ENCODE peak calls at places on chromosomes 5 and 9, in eight cellular contexts. I is transverse colon, T is fibroblast of mammary gland, H is endothelial cell, P is OCI-LY7, D is cardiac muscle cell, Y is activated B cell treated with CpG ODN at 0.5 μM for 24 hours, Z is cardiac fibroblast. M is an unnamed sample.

GRCh38 chr5:132677191-132677590 is 3.4 kb downstream of the IL4 start:
- DNase-seq in Y (no peak), Z (peak), I (peak), H (peak), D (peak), T (peak), P (no peak), M (peak)

GRCh38 chr5:91162534-91163381 is 220.4 kb downstream of the ARRDC3 start:
- DNase-seq in P (no peak), I (peak), D (peak), H (peak), Z (peak), T (peak), Y (no peak), M (no peak)

GRCh38 chr9:120900821-120901220 is 23.8 kb upstream of the PHF19 start:
- DNase-seq in H (no peak), T (no peak), Y (no peak), I (no peak), Z (no peak), D (no peak), P (no peak), M (no peak)

GRCh38 chr9:9645006-9645405 is 967.8 kb downstream of the PTPRD start:
- DNase-seq in Z (no peak), Y (no peak), P (no peak), D (no peak), I (no peak), H (no peak), T (no peak), M (no peak)

GRCh38 chr5:110945874-110946436 is 125.6 kb upstream of the TSLP start:
- DNase-seq in I (no peak), Y (no peak), P (no peak), T (no peak), Z (no peak), H (no peak), D (no peak), M (no peak)

GRCh38 chr5:96090205-96090604 is 128.6 kb upstream of the ELL2 start:
- DNase-seq in T (no peak), Y (no peak), D (no peak), P (no peak), I (no peak), Z (no peak), H (no peak), M (no peak)

GRCh38 chr5:144638802-144639201 is 468.1 kb downstream of the KCTD16 start:
- DNase-seq in Z (no peak), T (no peak), P (no peak), Y (no peak), I (no peak), D (no peak), H (no peak), M (no peak)

GRCh38 chr9:111700776-111701175 is 39.4 kb downstream of the GNG10 start:
- DNase-seq in Z (peak), D (no peak), Y (no peak), T (no peak), H (no peak), I (peak), P (no peak), M (no peak)

GRCh38 chr5:150544606-150545219 is 36.8 kb downstream of the NDST1 start:
- DNase-seq in Z (peak), D (peak), P (peak), T (peak), H (peak), I (peak), Y (peak), M (no peak)

GRCh38 chr9:76181020-76181641 is 213.1 kb downstream of the RFK start:
- DNase-seq in P (no peak), Y (no peak), T (peak), H (no peak), D (peak), Z (peak), I (no peak), M (no peak)

GRCh38 chr5:140633081-140633471 is at the start of gene CD14:
- DNase-seq in P (no peak), D (peak), H (no peak), I (peak), T (peak), Z (peak), Y (no peak), M (no peak)

GRCh38 chr5:2482778-2483177 is 268.7 kb downstream of the IRX2 start:
- DNase-seq in P (no peak), D (no peak), H (no peak), I (no peak), T (no peak), Z (no peak), Y (no peak), M (no peak)

DNA sequence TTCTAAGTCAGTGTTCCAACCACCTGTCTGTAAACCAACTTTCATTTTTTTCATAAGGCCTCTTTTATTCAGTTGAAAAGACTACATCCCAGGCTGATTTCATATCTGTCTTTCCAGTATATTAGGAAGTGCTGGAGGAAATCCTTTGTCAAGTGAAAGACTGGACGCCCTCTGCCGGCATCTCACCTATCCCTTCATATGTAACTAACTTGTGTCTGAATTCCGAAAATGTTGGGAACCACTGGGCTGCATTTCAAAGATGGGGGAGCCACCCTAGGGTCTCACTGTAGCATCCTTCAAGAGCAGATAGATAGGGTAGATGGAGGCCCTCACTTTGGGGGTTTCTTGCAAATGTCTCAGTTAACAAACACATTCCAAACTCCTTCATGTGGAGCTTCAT is 569.8 kb downstream of the CTNND2 start:
- DNase-seq in P (no peak), Y (no peak), H (no peak), I (no peak), Z (no peak), D (no peak), T (no peak), M (no peak)
- TF ChIP-seq CTCF in P (no peak), Y (no peak), H (no peak), I (no peak), Z (no peak), D (no peak), T (no peak), M (no peak)

DNA sequence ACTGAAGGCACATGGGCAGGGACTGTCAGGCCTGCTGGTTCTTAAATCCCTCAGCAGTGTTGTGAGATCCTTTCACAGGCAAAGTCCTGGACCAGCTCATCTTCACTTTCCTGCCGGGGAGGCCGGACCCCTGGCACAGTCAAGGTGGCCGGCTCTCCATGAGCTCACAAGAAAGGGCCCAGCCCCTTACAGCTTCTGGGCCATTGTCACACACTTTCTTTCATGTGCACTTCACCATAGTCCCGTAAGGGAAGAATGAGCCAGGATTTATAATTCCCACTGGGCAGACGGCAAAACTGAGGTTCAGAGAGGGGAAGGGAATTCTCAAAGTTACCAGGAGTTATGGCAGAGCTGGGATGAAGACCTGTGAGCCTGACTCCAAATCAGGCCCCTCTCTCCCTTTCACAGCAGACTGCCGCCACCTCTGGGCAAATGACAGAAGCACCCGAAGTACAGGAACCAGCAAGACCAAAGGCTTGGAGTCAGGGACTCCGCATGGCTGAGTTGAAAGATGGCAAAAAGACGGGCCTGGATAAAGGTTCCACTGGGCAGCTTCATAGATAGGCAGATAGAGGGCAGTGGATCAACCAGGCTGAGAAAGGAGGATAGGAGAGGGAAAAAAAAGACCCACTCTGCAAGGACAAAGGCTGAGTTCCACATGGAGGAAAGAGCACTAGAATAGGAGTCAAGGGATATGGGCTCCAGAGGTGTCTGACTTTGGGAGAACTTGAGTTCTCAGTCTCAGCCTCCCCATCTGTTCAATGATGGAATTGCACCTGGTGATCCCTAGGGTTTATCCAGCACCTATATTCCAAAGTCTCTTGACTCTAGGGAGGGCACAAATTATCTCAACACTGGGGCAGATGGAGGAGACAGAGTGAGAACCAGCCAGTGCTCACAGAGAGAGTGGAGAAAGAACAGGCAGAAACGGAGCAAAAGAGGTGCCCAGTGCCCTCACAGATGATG is 128.7 kb downstream of the PAX5 start:
- DNase-seq in Z (no peak), D (no peak), H (no peak), Y (no peak), T (no peak), I (no peak), P (no peak), M (no peak)
- TF ChIP-seq CTCF in Z (no peak), D (peak), H (peak), Y (no peak), T (no peak), I (no peak), P (peak), M (no peak)

GRCh38 chr5:100252944-100253343 is 282.2 kb upstream of the FAM174A start:
- DNase-seq in P (no peak), Y (no peak), D (no peak), H (no peak), T (no peak), I (no peak), Z (no peak), M (no peak)
- TF ChIP-seq CTCF in P (no peak), Y (no peak), D (no peak), H (no peak), T (no peak), I (no peak), Z (no peak), M (no peak)

DNA sequence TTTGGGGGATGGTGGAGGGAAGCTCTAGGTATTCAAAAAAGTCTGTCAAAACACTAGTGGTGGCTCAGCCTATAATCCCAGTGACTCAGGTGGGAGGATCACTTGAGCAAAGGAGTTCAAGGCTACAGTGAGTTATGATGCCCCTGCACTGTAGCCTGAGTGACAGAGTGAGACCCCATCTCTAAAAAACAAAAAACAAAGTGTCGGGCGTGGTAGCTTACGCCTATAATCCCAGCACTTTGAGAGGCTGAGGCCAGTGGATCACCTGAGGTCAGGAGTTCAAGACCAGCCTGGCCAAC is 15.8 kb upstream of the SLC35D2 start:
- DNase-seq in I (no peak), H (no peak), D (no peak), Z (no peak), P (no peak), T (no peak), Y (no peak), M (no peak)
- TF ChIP-seq CTCF in I (no peak), H (no peak), D (no peak), Z (no peak), P (no peak), T (no peak), Y (no peak), M (no peak)

GRCh38 chr9:22392523-22392922 is 54.1 kb upstream of the DMRTA1 start:
- DNase-seq in H (no peak), P (no peak), Y (no peak), Z (no peak), D (no peak), T (no peak), I (no peak), M (no peak)
- TF ChIP-seq CTCF in H (no peak), P (no peak), Y (no peak), Z (no peak), D (no peak), T (no peak), I (no peak), M (no peak)

DNA sequence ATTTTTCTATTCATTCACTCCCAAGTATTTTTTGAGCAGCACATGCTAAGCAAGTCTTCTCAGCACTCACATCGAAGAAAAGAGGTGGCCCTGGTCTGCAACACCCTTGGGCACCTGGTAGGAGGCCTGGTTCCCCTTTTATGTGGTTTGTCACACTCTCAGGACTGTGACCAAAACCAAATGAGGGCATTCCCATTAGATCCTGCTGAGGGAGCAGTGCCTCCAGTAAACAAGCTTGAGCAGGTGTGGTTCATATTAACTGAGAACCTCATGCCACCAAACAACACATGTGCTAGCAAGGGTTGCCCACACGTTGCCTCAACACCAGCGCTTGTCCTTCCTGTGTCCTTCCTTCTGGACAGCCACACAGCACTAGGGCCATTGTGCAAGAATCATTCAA is 26.9 kb upstream of the SYK start:
- DNase-seq in P (peak), D (no peak), H (no peak), I (peak), T (no peak), Z (no peak), Y (peak), M (no peak)
- TF ChIP-seq CTCF in P (peak), D (no peak), H (no peak), I (no peak), T (no peak), Z (no peak), Y (no peak), M (no peak)

GRCh38 chr9:28648723-28649122 is 1075.4 kb upstream of the C9orf72 start:
- DNase-seq in H (no peak), Y (no peak), Z (no peak), D (no peak), P (no peak), T (no peak), I (no peak), M (no peak)
- TF ChIP-seq CTCF in H (peak), Y (no peak), Z (no peak), D (no peak), P (peak), T (no peak), I (no peak), M (peak)

DNA sequence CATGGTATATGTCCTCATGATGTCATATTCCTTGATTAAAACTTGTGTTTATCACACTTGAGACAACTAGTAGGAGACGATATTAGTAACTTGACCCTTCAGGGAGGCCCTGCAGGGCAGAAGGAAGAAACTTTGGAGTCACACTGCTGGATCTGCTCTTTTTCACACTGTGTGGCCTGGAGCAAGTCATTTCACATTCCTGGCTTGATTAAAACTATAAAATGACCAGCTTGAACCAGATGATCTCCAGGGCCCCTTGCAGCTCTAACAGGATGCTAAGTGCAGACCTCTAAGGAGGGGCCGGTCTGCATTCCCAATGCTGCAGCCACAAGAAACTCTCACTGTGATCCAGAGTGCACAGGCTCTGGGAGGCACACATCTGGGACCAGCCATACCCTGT is 146.4 kb upstream of the ZNF366 start:
- DNase-seq in P (no peak), H (no peak), Z (no peak), Y (no peak), I (no peak), T (no peak), D (no peak), M (no peak)
- TF ChIP-seq CTCF in P (no peak), H (no peak), Z (no peak), Y (no peak), I (no peak), T (no peak), D (no peak), M (no peak)

DNA sequence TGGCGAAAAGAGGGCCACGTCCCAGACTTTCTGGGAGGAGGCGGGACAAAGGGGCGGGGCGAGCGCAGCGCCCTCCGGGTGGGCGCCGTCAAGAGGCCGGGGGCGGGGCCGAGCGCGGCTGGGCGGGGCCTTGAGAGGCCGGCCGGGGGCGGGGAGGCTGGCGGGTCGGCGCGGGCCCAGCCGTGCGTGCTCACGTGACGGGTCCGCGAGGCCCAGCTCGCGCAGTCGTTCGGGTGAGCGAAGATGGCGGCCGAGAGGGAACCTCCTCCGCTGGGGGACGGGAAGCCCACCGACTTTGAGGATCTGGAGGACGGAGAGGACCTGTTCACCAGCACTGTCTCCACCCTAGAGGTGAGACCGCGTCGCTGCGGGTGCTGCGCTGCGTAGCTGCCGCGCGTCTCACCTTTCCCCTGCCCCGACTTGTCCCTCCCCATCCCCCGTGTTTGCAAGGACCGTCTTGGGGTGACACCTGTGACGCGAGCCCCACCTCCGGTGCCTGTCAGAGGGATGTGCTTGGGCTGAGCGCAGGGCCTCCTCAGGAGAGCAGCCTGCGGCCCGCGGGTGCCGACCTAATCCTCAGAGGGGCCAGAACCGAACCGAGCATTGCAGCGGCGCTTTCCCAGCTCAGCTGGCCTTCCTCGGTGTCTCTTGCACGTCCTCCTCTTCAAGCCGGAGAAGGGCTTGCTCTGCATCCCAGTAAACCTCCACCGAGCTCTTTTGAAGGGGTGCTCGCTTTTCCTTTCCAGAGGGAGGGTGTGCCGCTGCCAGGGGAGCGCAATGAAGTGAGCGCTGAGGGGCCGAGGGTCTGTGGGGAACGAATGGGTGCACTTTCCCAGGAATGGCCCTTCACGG is at the start of gene SNX2:
- DNase-seq in D (peak), Z (peak), P (peak), T (peak), H (peak), I (peak), Y (peak), M (peak)
- TF ChIP-seq CTCF in D (no peak), Z (peak), P (no peak), T (no peak), H (no peak), I (peak), Y (no peak), M (peak)

DNA sequence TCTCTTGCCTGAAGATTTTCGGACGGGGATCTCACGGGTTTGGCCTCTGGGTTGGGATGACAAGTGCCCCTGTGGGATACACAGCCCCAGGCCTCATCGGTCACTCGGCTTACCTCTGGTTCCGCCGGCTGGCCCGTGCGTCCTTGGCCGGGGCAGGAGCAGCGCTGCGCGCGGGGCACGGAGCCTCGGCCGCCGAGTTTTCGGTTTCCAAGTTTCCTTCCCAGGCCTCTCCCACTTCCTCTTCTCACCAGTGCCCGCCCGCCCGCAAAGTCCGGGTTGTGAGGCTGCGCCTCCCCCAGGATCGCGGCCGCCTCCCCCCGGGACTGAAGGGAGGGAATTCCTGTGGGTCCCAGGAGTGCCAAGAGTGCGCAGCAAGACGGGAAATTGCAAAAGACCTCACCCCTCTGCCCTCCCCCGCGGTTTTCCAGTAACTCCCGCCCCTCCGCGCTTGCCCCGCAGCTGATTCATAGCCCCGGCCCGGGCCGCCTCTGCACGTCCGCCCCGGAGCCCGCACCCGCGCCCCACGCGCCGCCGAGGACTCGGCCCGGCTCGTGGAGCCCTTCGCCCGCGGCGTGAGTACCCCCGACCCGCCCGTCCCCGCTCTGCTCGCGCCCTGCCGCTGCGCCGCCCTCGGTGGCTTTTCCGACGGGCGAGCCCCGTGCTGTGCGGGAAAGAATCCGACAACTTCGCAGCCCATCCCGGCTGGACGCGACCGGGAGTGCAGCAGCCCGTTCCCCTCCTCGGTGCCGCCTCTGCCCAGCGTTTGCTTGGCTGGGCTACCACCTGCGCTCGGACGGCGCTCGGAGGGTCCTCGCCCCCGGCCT is at the start of gene OSMR:
- DNase-seq in Z (peak), T (peak), H (peak), I (peak), P (no peak), D (peak), Y (no peak), M (no peak)
- TF ChIP-seq CTCF in Z (no peak), T (no peak), H (no peak), I (no peak), P (no peak), D (no peak), Y (no peak), M (peak)

M was measured in type B pancreatic cell.